ENCODE peak calls at places on chromosomes 12 and 14, in eight cellular contexts. G, N, U, M, R, A, F and I are unnamed samples.

GRCh38 chr14:99574099-99574880 is 29.7 kb downstream of the CCDC85C start:
- DNase-seq in G (no peak), N (peak; percentile 54), U (peak; percentile 60), M (peak; percentile 66), R (peak; percentile 44), A (peak; percentile 37), F (no peak), I (peak; percentile 66)

GRCh38 chr12:117718559-117718958 is 250.2 kb downstream of the KSR2 start:
- DNase-seq in G (peak; percentile 6), N (no peak), U (no peak), M (no peak), R (no peak), A (no peak), F (no peak), I (no peak)

GRCh38 chr12:124437621-124438414 is 129.6 kb downstream of the NCOR2 start:
- DNase-seq in G (no peak), N (no peak), U (no peak), M (no peak), R (no peak), A (no peak), F (no peak), I (no peak)

GRCh38 chr12:86837246-86837645 is 581.1 kb upstream of the MGAT4C start:
- DNase-seq in G (no peak), N (no peak), U (no peak), M (no peak), R (peak; percentile 9), A (no peak), F (no peak), I (no peak)

GRCh38 chr12:75446857-75447256 is 33.7 kb upstream of the GLIPR1 start:
- DNase-seq in G (no peak), N (peak; percentile 80), U (no peak), M (peak; percentile 70), R (no peak), A (no peak), F (peak; percentile 56), I (peak; percentile 79)

GRCh38 chr14:24249230-24250021 is 7.0 kb upstream of the TINF2 start:
- DNase-seq in G (no peak), N (no peak), U (peak; percentile 15), M (no peak), R (no peak), A (no peak), F (no peak), I (no peak)

GRCh38 chr14:52175982-52176502 is 91.5 kb upstream of the PTGDR start:
- DNase-seq in G (no peak), N (no peak), U (peak; percentile 31), M (no peak), R (no peak), A (no peak), F (no peak), I (no peak)

GRCh38 chr14:68755016-68755353 is 37.9 kb downstream of the ZFP36L1 start:
- DNase-seq in G (no peak), N (no peak), U (no peak), M (no peak), R (no peak), A (no peak), F (no peak), I (no peak)